ENCODE peak calls at places on chromosomes 12 and 14, in ten cellular contexts. One of them, this sample, is unnamed.
A peak's percentile ranks its signal among the peaks of the same experiment; 100 is the strongest.

GRCh38 chr14:88533203-88533602 is 21.6 kb downstream of the PTPN21 start:
- DNase-seq in adrenal gland: no peak
- DNase-seq in GM12865: no peak
- DNase-seq in AG10803: no peak
- DNase-seq in astrocyte of the cerebellum: no peak
- DNase-seq in LNCaP clone FGC: no peak
- DNase-seq in brain microvascular endothelial cell: no peak
- DNase-seq in fibroblast of lung: no peak
- DNase-seq in upper lobe of right lung: no peak
- DNase-seq in neural progenitor cell: no peak
- DNase-seq in this sample: no peak

GRCh38 chr12:47028186-47028585 is 51.2 kb upstream of the PCED1B start:
- DNase-seq in AG10803: no peak
- DNase-seq in upper lobe of right lung: no peak
- DNase-seq in GM12865: no peak
- DNase-seq in adrenal gland: no peak
- DNase-seq in neural progenitor cell: no peak
- DNase-seq in brain microvascular endothelial cell: no peak
- DNase-seq in LNCaP clone FGC: no peak
- DNase-seq in astrocyte of the cerebellum: no peak
- DNase-seq in fibroblast of lung: no peak
- DNase-seq in this sample: no peak

GRCh38 chr12:79174656-79175055 is 310.1 kb downstream of the SYT1 start:
- DNase-seq in neural progenitor cell: no peak
- DNase-seq in upper lobe of right lung: no peak
- DNase-seq in adrenal gland: no peak
- DNase-seq in AG10803: peak; percentile 69
- DNase-seq in brain microvascular endothelial cell: peak; percentile 18
- DNase-seq in GM12865: peak; percentile 35
- DNase-seq in LNCaP clone FGC: peak; percentile 54
- DNase-seq in astrocyte of the cerebellum: peak; percentile 63
- DNase-seq in fibroblast of lung: peak; percentile 86
- DNase-seq in this sample: peak; percentile 73

GRCh38 chr12:32435921-32436710 is 36.8 kb downstream of the FGD4 start:
- DNase-seq in LNCaP clone FGC: no peak
- DNase-seq in fibroblast of lung: no peak
- DNase-seq in upper lobe of right lung: no peak
- DNase-seq in GM12865: no peak
- DNase-seq in astrocyte of the cerebellum: no peak
- DNase-seq in adrenal gland: no peak
- DNase-seq in brain microvascular endothelial cell: no peak
- DNase-seq in AG10803: peak; percentile 6
- DNase-seq in neural progenitor cell: no peak
- DNase-seq in this sample: peak; percentile 56

GRCh38 chr12:109771746-109772621 is 58.4 kb downstream of the FAM222A start:
- DNase-seq in LNCaP clone FGC: no peak
- DNase-seq in astrocyte of the cerebellum: no peak
- DNase-seq in adrenal gland: peak; percentile 19
- DNase-seq in brain microvascular endothelial cell: no peak
- DNase-seq in AG10803: no peak
- DNase-seq in fibroblast of lung: no peak
- DNase-seq in GM12865: no peak
- DNase-seq in upper lobe of right lung: peak; percentile 53
- DNase-seq in neural progenitor cell: no peak
- DNase-seq in this sample: no peak

GRCh38 chr12:124863409-124864325 is at the start of gene SCARB1:
- DNase-seq in adrenal gland: peak; percentile 93
- DNase-seq in upper lobe of right lung: peak; percentile 92
- DNase-seq in neural progenitor cell: peak; percentile 93
- DNase-seq in AG10803: peak; percentile 69
- DNase-seq in astrocyte of the cerebellum: peak; percentile 29
- DNase-seq in LNCaP clone FGC: peak; percentile 51
- DNase-seq in brain microvascular endothelial cell: peak; percentile 67
- DNase-seq in GM12865: peak; percentile 93
- DNase-seq in fibroblast of lung: peak; percentile 73
- DNase-seq in this sample: peak; percentile 69

GRCh38 chr12:100234591-100235304 is 32.1 kb downstream of the DEPDC4 start:
- DNase-seq in upper lobe of right lung: no peak
- DNase-seq in GM12865: peak; percentile 50
- DNase-seq in AG10803: peak; percentile 65
- DNase-seq in astrocyte of the cerebellum: peak; percentile 37
- DNase-seq in brain microvascular endothelial cell: peak; percentile 25
- DNase-seq in fibroblast of lung: peak; percentile 85
- DNase-seq in adrenal gland: no peak
- DNase-seq in LNCaP clone FGC: peak; percentile 42
- DNase-seq in neural progenitor cell: peak; percentile 31
- DNase-seq in this sample: peak; percentile 64

GRCh38 chr12:30047499-30048262 is 263.9 kb upstream of the TMTC1 start:
- DNase-seq in LNCaP clone FGC: no peak
- DNase-seq in astrocyte of the cerebellum: peak; percentile 48
- DNase-seq in adrenal gland: no peak
- DNase-seq in upper lobe of right lung: no peak
- DNase-seq in GM12865: no peak
- DNase-seq in brain microvascular endothelial cell: peak; percentile 63
- DNase-seq in neural progenitor cell: no peak
- DNase-seq in AG10803: no peak
- DNase-seq in fibroblast of lung: peak; percentile 45
- DNase-seq in this sample: peak; percentile 73

GRCh38 chr14:77760381-77761204 is at the start of gene SNW1:
- DNase-seq in GM12865: peak; percentile 95
- DNase-seq in LNCaP clone FGC: no peak
- DNase-seq in astrocyte of the cerebellum: peak; percentile 87
- DNase-seq in fibroblast of lung: peak; percentile 61
- DNase-seq in upper lobe of right lung: peak; percentile 95
- DNase-seq in AG10803: peak; percentile 93
- DNase-seq in brain microvascular endothelial cell: peak; percentile 64
- DNase-seq in neural progenitor cell: peak; percentile 97
- DNase-seq in adrenal gland: peak; percentile 96
- DNase-seq in this sample: peak; percentile 94
- TF ChIP-seq CTCF in GM12865: no peak
- TF ChIP-seq CTCF in LNCaP clone FGC: no peak
- TF ChIP-seq CTCF in astrocyte of the cerebellum: no peak
- TF ChIP-seq CTCF in fibroblast of lung: no peak
- TF ChIP-seq CTCF in upper lobe of right lung: no peak
- TF ChIP-seq CTCF in AG10803: no peak
- TF ChIP-seq CTCF in brain microvascular endothelial cell: peak; percentile 9
- TF ChIP-seq CTCF in neural progenitor cell: peak; percentile 11
- TF ChIP-seq CTCF in adrenal gland: no peak
- TF ChIP-seq CTCF in this sample: no peak

GRCh38 chr14:73741386-73741875 is 27.2 kb upstream of the PNMA1 start:
- DNase-seq in fibroblast of lung: peak; percentile 80
- DNase-seq in LNCaP clone FGC: no peak
- DNase-seq in upper lobe of right lung: peak; percentile 82
- DNase-seq in astrocyte of the cerebellum: no peak
- DNase-seq in brain microvascular endothelial cell: peak; percentile 55
- DNase-seq in AG10803: no peak
- DNase-seq in adrenal gland: peak; percentile 87
- DNase-seq in neural progenitor cell: peak; percentile 60
- DNase-seq in GM12865: peak; percentile 69
- DNase-seq in this sample: peak; percentile 78
- H3K4me3 ChIP-seq in fibroblast of lung: peak overlapping the region; percentile 43
- H3K4me3 ChIP-seq in LNCaP clone FGC: peak overlapping the region; percentile 24
- H3K4me3 ChIP-seq in upper lobe of right lung: peak overlapping the region; percentile 26
- H3K4me3 ChIP-seq in astrocyte of the cerebellum: peak overlapping the region; percentile 4
- H3K4me3 ChIP-seq in brain microvascular endothelial cell: peak overlapping the region; percentile 31
- H3K4me3 ChIP-seq in AG10803: peak overlapping the region; percentile 26
- H3K4me3 ChIP-seq in adrenal gland: no peak overlapping the region
- H3K4me3 ChIP-seq in neural progenitor cell: no peak overlapping the region
- H3K4me3 ChIP-seq in GM12865: peak overlapping the region; percentile 34
- H3K4me3 ChIP-seq in this sample: no peak overlapping the region

DNA sequence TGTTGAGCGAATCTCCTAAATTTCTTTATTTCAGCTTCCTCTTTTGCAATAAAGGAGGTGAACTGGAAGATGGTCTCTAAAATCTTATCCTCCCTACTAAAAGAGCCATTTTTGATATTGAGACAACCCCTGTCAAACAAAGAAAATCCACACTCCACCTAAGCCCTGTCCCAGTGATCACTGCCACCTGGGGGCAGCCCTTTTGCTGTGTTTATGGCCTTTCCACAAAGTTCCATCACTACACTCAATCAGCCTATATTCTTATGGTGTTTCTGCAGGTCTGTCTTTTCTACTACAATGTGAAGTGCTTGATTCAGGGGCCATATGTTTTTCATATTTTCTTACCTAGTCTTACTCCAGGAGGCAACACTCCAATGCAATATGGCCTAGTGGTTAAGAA is 163.7 kb downstream of the BMP4 start:
- DNase-seq in upper lobe of right lung: no peak
- DNase-seq in adrenal gland: no peak
- DNase-seq in AG10803: no peak
- DNase-seq in neural progenitor cell: peak; percentile 8
- DNase-seq in GM12865: peak; percentile 14
- DNase-seq in brain microvascular endothelial cell: no peak
- DNase-seq in fibroblast of lung: no peak
- DNase-seq in LNCaP clone FGC: no peak
- DNase-seq in astrocyte of the cerebellum: no peak
- DNase-seq in this sample: no peak
- TF ChIP-seq CTCF in upper lobe of right lung: no peak
- TF ChIP-seq CTCF in adrenal gland: no peak
- TF ChIP-seq CTCF in AG10803: peak; percentile 11
- TF ChIP-seq CTCF in neural progenitor cell: peak; percentile 19
- TF ChIP-seq CTCF in GM12865: peak; percentile 8
- TF ChIP-seq CTCF in brain microvascular endothelial cell: no peak
- TF ChIP-seq CTCF in fibroblast of lung: no peak
- TF ChIP-seq CTCF in LNCaP clone FGC: no peak
- TF ChIP-seq CTCF in astrocyte of the cerebellum: no peak
- TF ChIP-seq CTCF in this sample: no peak

GRCh38 chr12:78062781-78063180 is 232.1 kb downstream of the NAV3 start:
- DNase-seq in astrocyte of the cerebellum: peak; percentile 80
- DNase-seq in brain microvascular endothelial cell: peak; percentile 82
- DNase-seq in upper lobe of right lung: no peak
- DNase-seq in neural progenitor cell: no peak
- DNase-seq in AG10803: peak; percentile 68
- DNase-seq in fibroblast of lung: peak; percentile 75
- DNase-seq in GM12865: no peak
- DNase-seq in LNCaP clone FGC: peak; percentile 34
- DNase-seq in adrenal gland: peak; percentile 75
- DNase-seq in this sample: peak; percentile 87

GRCh38 chr12:78057075-78057474 is 226.4 kb downstream of the NAV3 start:
- DNase-seq in AG10803: no peak
- DNase-seq in upper lobe of right lung: no peak
- DNase-seq in fibroblast of lung: no peak
- DNase-seq in brain microvascular endothelial cell: no peak
- DNase-seq in astrocyte of the cerebellum: no peak
- DNase-seq in LNCaP clone FGC: no peak
- DNase-seq in neural progenitor cell: no peak
- DNase-seq in adrenal gland: no peak
- DNase-seq in GM12865: no peak
- DNase-seq in this sample: no peak

GRCh38 chr12:78060186-78060585 is 229.5 kb downstream of the NAV3 start:
- DNase-seq in fibroblast of lung: peak; percentile 66
- DNase-seq in AG10803: peak; percentile 41
- DNase-seq in brain microvascular endothelial cell: peak; percentile 85
- DNase-seq in astrocyte of the cerebellum: peak; percentile 19
- DNase-seq in neural progenitor cell: no peak
- DNase-seq in adrenal gland: no peak
- DNase-seq in LNCaP clone FGC: no peak
- DNase-seq in upper lobe of right lung: no peak
- DNase-seq in GM12865: no peak
- DNase-seq in this sample: peak; percentile 84
- H3K4me3 ChIP-seq in fibroblast of lung: no peak overlapping the region
- H3K4me3 ChIP-seq in AG10803: no peak overlapping the region
- H3K4me3 ChIP-seq in brain microvascular endothelial cell: no peak overlapping the region
- H3K4me3 ChIP-seq in astrocyte of the cerebellum: no peak overlapping the region
- H3K4me3 ChIP-seq in neural progenitor cell: no peak overlapping the region
- H3K4me3 ChIP-seq in adrenal gland: no peak overlapping the region
- H3K4me3 ChIP-seq in LNCaP clone FGC: no peak overlapping the region
- H3K4me3 ChIP-seq in upper lobe of right lung: no peak overlapping the region
- H3K4me3 ChIP-seq in GM12865: no peak overlapping the region
- H3K4me3 ChIP-seq in this sample: no peak overlapping the region

GRCh38 chr12:106211973-106212372 is 35.8 kb downstream of the CKAP4 start:
- DNase-seq in AG10803: no peak
- DNase-seq in GM12865: no peak
- DNase-seq in LNCaP clone FGC: no peak
- DNase-seq in astrocyte of the cerebellum: no peak
- DNase-seq in upper lobe of right lung: no peak
- DNase-seq in neural progenitor cell: no peak
- DNase-seq in fibroblast of lung: no peak
- DNase-seq in adrenal gland: no peak
- DNase-seq in brain microvascular endothelial cell: no peak
- DNase-seq in this sample: no peak

GRCh38 chr12:106213721-106214121 is 34.1 kb downstream of the CKAP4 start:
- DNase-seq in LNCaP clone FGC: no peak
- DNase-seq in astrocyte of the cerebellum: no peak
- DNase-seq in fibroblast of lung: no peak
- DNase-seq in neural progenitor cell: no peak
- DNase-seq in upper lobe of right lung: no peak
- DNase-seq in AG10803: peak; percentile 34
- DNase-seq in brain microvascular endothelial cell: no peak
- DNase-seq in GM12865: no peak
- DNase-seq in adrenal gland: no peak
- DNase-seq in this sample: no peak

GRCh38 chr12:106219043-106219442 is 28.8 kb downstream of the CKAP4 start:
- DNase-seq in astrocyte of the cerebellum: no peak
- DNase-seq in LNCaP clone FGC: no peak
- DNase-seq in brain microvascular endothelial cell: no peak
- DNase-seq in fibroblast of lung: no peak
- DNase-seq in GM12865: no peak
- DNase-seq in adrenal gland: no peak
- DNase-seq in neural progenitor cell: no peak
- DNase-seq in AG10803: no peak
- DNase-seq in upper lobe of right lung: no peak
- DNase-seq in this sample: no peak

GRCh38 chr12:106217706-106218105 is 30.1 kb downstream of the CKAP4 start:
- DNase-seq in astrocyte of the cerebellum: no peak
- DNase-seq in GM12865: no peak
- DNase-seq in AG10803: no peak
- DNase-seq in brain microvascular endothelial cell: no peak
- DNase-seq in adrenal gland: no peak
- DNase-seq in fibroblast of lung: no peak
- DNase-seq in LNCaP clone FGC: no peak
- DNase-seq in upper lobe of right lung: no peak
- DNase-seq in neural progenitor cell: no peak
- DNase-seq in this sample: no peak

GRCh38 chr12:106214576-106214975 is 33.2 kb downstream of the CKAP4 start:
- DNase-seq in astrocyte of the cerebellum: no peak
- DNase-seq in LNCaP clone FGC: no peak
- DNase-seq in GM12865: no peak
- DNase-seq in fibroblast of lung: no peak
- DNase-seq in adrenal gland: no peak
- DNase-seq in neural progenitor cell: no peak
- DNase-seq in AG10803: no peak
- DNase-seq in upper lobe of right lung: no peak
- DNase-seq in brain microvascular endothelial cell: no peak
- DNase-seq in this sample: no peak
- TF ChIP-seq CTCF in astrocyte of the cerebellum: no peak
- TF ChIP-seq CTCF in LNCaP clone FGC: no peak
- TF ChIP-seq CTCF in GM12865: no peak
- TF ChIP-seq CTCF in fibroblast of lung: no peak
- TF ChIP-seq CTCF in adrenal gland: no peak
- TF ChIP-seq CTCF in neural progenitor cell: no peak
- TF ChIP-seq CTCF in AG10803: no peak
- TF ChIP-seq CTCF in upper lobe of right lung: no peak
- TF ChIP-seq CTCF in brain microvascular endothelial cell: no peak
- TF ChIP-seq CTCF in this sample: no peak

GRCh38 chr12:95549392-95550084 is 1.7 kb downstream of the USP44 start:
- DNase-seq in neural progenitor cell: no peak
- DNase-seq in adrenal gland: no peak
- DNase-seq in LNCaP clone FGC: no peak
- DNase-seq in upper lobe of right lung: no peak
- DNase-seq in AG10803: no peak
- DNase-seq in GM12865: no peak
- DNase-seq in astrocyte of the cerebellum: no peak
- DNase-seq in fibroblast of lung: no peak
- DNase-seq in brain microvascular endothelial cell: no peak
- DNase-seq in this sample: no peak
- H3K4me3 ChIP-seq in neural progenitor cell: peak overlapping the region; percentile 96
- H3K4me3 ChIP-seq in adrenal gland: peak overlapping the region; percentile 52
- H3K4me3 ChIP-seq in LNCaP clone FGC: no peak overlapping the region
- H3K4me3 ChIP-seq in upper lobe of right lung: peak overlapping the region; percentile 74
- H3K4me3 ChIP-seq in AG10803: no peak overlapping the region
- H3K4me3 ChIP-seq in GM12865: no peak overlapping the region
- H3K4me3 ChIP-seq in astrocyte of the cerebellum: peak overlapping the region; percentile 67
- H3K4me3 ChIP-seq in fibroblast of lung: no peak overlapping the region
- H3K4me3 ChIP-seq in brain microvascular endothelial cell: no peak overlapping the region
- H3K4me3 ChIP-seq in this sample: no peak overlapping the region

This sample was measured in astrocyte of the spinal cord.